ENCODE peak calls at places on chromosomes 5 and 9, in ten cellular contexts. Q is PC-9, C is neuronal stem cell, N is IMR-90, Z is GM23248, Y is hepatocyte, B is H9, F is HepG2, M is MM.1S, E is PC-3. O is an unnamed sample.

GRCh38 chr5:92907914-92908606 is 673.0 kb downstream of the NR2F1-AS1 start:
- DNase-seq in Q (no peak), C (no peak), N (peak), Z (peak), Y (no peak), B (no peak), F (peak), M (peak), E (no peak), O (no peak)

GRCh38 chr5:180600554-180601041 is 9.3 kb upstream of the SCGB3A1 start:
- DNase-seq in Q (no peak), C (no peak), N (no peak), Z (no peak), Y (no peak), B (peak), F (no peak), M (no peak), E (no peak), O (peak)

GRCh38 chr9:116450378-116451139 is 236.5 kb upstream of the TRIM32 start:
- DNase-seq in Q (peak), C (no peak), N (peak), Z (peak), Y (peak), B (no peak), F (no peak), M (no peak), E (peak), O (peak)

GRCh38 chr5:65034782-65035181 is 266.1 kb downstream of the CWC27 start:
- DNase-seq in Q (no peak), C (no peak), N (no peak), Z (no peak), Y (no peak), B (peak), F (no peak), M (no peak), E (no peak), O (no peak)

GRCh38 chr5:176391999-176392398 is 3.4 kb downstream of the HIGD2A start:
- DNase-seq in Q (no peak), C (no peak), N (no peak), Z (no peak), Y (no peak), B (no peak), F (no peak), M (no peak), E (no peak), O (no peak)

GRCh38 chr9:116153765-116154333 is at the start of gene PAPPA:
- DNase-seq in Q (no peak), C (no peak), N (no peak), Z (peak), Y (peak), B (peak), F (no peak), M (no peak), E (no peak), O (peak)

GRCh38 chr5:9799601-9800000 is 169.4 kb upstream of the TAS2R1 start:
- DNase-seq in Q (no peak), C (no peak), N (no peak), Z (no peak), Y (no peak), B (no peak), F (no peak), M (no peak), E (no peak), O (no peak)

GRCh38 chr9:127970401-127971313 is 10.1 kb downstream of the EEIG1 start:
- DNase-seq in Q (no peak), C (no peak), N (no peak), Z (no peak), Y (no peak), B (no peak), F (no peak), M (peak), E (peak), O (peak)

GRCh38 chr5:111668713-111669112 is 88.3 kb downstream of the NREP start:
- DNase-seq in Q (no peak), C (no peak), N (peak), Z (peak), Y (no peak), B (no peak), F (no peak), M (no peak), E (peak), O (peak)

GRCh38 chr5:7245401-7245800 is 150.5 kb upstream of the ADCY2 start:
- DNase-seq in Q (no peak), C (no peak), N (no peak), Z (no peak), Y (no peak), B (no peak), F (no peak), M (no peak), E (no peak), O (no peak)

GRCh38 chr5:6586647-6587042 is 46.2 kb downstream of the NSUN2 start:
- DNase-seq in Q (no peak), C (no peak), N (no peak), Z (no peak), Y (no peak), B (no peak), F (no peak), M (no peak), E (no peak), O (peak)

GRCh38 chr9:113558632-113559502 is 95.3 kb downstream of the RGS3 start:
- DNase-seq in Q (no peak), C (no peak), N (peak), Z (peak), Y (peak), B (no peak), F (peak), M (no peak), E (no peak), O (peak)

GRCh38 chr9:106961623-106962022 is 98.7 kb downstream of the ZNF462 start:
- DNase-seq in Q (no peak), C (no peak), N (peak), Z (peak), Y (no peak), B (no peak), F (no peak), M (no peak), E (peak), O (no peak)

GRCh38 chr5:128356011-128356410 is 182.0 kb downstream of the FBN2 start:
- DNase-seq in Q (no peak), C (no peak), N (no peak), Z (no peak), Y (no peak), B (no peak), F (no peak), M (no peak), E (no peak), O (no peak)

GRCh38 chr5:179777909-179778308 is 15.9 kb upstream of the LTC4S start:
- DNase-seq in Q (no peak), C (no peak), N (no peak), Z (no peak), Y (no peak), B (no peak), F (no peak), M (no peak), E (no peak), O (peak)

GRCh38 chr5:68134669-68135313 is 80.8 kb upstream of the PIK3R1 start:
- DNase-seq in Q (no peak), C (no peak), N (no peak), Z (no peak), Y (no peak), B (no peak), F (no peak), M (no peak), E (no peak), O (no peak)

GRCh38 chr5:84115727-84116126 is 269.0 kb downstream of the EDIL3 start:
- DNase-seq in Q (no peak), C (no peak), N (peak), Z (no peak), Y (no peak), B (no peak), F (no peak), M (no peak), E (peak), O (no peak)

GRCh38 chr5:163913548-163913947 is 408.1 kb downstream of the MAT2B start:
- DNase-seq in Q (no peak), C (no peak), N (peak), Z (peak), Y (no peak), B (no peak), F (no peak), M (no peak), E (no peak), O (no peak)

GRCh38 chr9:7500521-7500920 is 299.1 kb downstream of the DMAC1 start:
- DNase-seq in Q (no peak), C (no peak), N (no peak), Z (peak), Y (no peak), B (no peak), F (no peak), M (no peak), E (no peak), O (no peak)

GRCh38 chr5:76153996-76154395 is 70.8 kb downstream of the SV2C start:
- DNase-seq in Q (no peak), C (no peak), N (no peak), Z (no peak), Y (no peak), B (no peak), F (no peak), M (no peak), E (no peak), O (no peak)

GRCh38 chr5:153629027-153629426 is 138.6 kb downstream of the GRIA1 start:
- DNase-seq in Q (peak), C (peak), N (peak), Z (peak), Y (peak), B (peak), F (no peak), M (peak), E (peak), O (peak)

GRCh38 chr9:38771593-38771992 is 51.7 kb upstream of the FAM240B start:
- DNase-seq in Q (no peak), C (no peak), N (no peak), Z (no peak), Y (no peak), B (no peak), F (no peak), M (no peak), E (no peak), O (no peak)
- H2AFZ ChIP-seq in Q (no peak), C (no peak), N (no peak), Z (no peak), Y (no peak), B (no peak), F (no peak), M (no peak), E (no peak), O (no peak)

GRCh38 chr9:129069128-129069824 is 11.6 kb upstream of the DOLPP1 start:
- DNase-seq in Q (no peak), C (no peak), N (no peak), Z (no peak), Y (peak), B (no peak), F (no peak), M (no peak), E (no peak), O (no peak)
- H2AFZ ChIP-seq in Q (no peak), C (no peak), N (no peak), Z (no peak), Y (no peak), B (no peak), F (no peak), M (no peak), E (no peak), O (no peak)

GRCh38 chr9:32378496-32378895 is 5.9 kb upstream of the ACO1 start:
- DNase-seq in Q (peak), C (peak), N (peak), Z (peak), Y (peak), B (peak), F (peak), M (peak), E (peak), O (peak)
- H2AFZ ChIP-seq in Q (no peak), C (peak), N (no peak), Z (peak), Y (peak), B (no peak), F (no peak), M (peak), E (peak), O (peak)

DNA sequence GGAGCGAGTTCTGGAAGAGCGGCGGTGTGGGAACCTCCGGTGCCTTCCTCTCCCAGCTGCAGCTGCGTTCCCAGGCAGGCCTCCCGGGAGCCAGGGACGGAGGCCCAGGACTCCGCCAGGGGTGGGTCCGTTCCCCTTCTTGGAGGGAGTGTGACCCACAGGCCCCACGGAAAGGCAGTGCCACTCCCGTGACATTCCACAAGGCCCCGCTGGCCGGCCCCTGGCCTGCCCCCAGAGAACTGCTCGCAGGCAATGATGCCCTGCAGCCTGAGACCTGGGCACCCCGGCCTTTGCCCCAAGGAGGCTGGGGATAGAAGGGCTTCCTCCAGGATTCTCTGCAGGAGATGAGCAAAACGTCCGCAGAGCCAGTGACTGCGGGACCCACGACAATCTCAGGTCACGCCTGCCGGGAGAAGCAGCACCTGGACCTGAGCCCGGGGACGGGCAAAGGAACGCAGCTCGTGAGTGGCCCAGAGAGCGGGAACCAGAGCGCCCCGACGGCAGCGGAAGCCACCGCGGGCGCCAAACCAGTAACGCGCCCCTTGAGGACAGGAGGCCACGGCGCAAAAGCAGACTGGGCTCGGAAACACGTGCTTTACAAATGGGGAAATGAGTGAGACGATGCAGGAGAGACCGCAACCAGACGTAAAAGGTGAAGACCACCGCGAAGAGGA is 9.3 kb downstream of the OBP2B start:
- DNase-seq in Q (no peak), C (no peak), N (no peak), Z (no peak), Y (no peak), B (peak), F (no peak), M (no peak), E (no peak), O (peak)
- H2AFZ ChIP-seq in Q (no peak), C (no peak), N (peak), Z (no peak), Y (no peak), B (no peak), F (no peak), M (no peak), E (no peak), O (peak)

GRCh38 chr5:173886157-173886556 is 2.0 kb upstream of the CPEB4 start:
- DNase-seq in Q (no peak), C (no peak), N (no peak), Z (no peak), Y (no peak), B (no peak), F (no peak), M (no peak), E (no peak), O (no peak)
- H2AFZ ChIP-seq in Q (no peak), C (peak), N (no peak), Z (no peak), Y (peak), B (no peak), F (no peak), M (no peak), E (no peak), O (no peak)

DNA sequence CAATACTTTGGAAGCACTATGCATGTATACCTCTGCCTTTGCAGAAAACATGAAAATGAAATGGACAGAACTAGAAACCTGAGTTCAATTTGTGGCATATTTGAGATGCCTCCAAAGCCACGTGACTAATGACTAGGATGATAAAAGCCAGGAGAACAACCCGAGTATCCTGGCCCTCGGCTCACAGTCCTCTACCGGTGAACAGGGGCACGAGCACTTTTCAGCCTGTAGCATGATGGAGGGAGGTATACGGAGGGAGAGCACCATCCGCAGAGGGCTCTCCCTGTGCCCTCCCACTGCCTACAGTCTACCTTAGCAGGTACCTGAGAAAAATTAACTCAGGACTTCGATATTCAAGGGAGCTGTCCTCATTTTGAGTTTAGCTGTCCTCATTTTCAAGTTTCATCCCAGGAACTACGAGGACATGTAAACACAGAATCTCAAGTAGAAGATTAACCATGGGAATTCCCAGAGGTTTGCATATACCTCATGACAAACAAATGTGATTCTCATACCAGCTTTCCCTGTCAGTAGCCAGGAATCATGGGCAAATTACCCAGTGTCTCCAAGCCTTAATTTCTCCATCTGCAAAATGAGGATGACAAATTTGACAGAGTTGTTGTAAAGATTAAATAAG is 249.3 kb downstream of the DNAH5 start:
- DNase-seq in Q (no peak), C (no peak), N (peak), Z (peak), Y (peak), B (no peak), F (no peak), M (no peak), E (no peak), O (no peak)
- H2AFZ ChIP-seq in Q (no peak), C (no peak), N (no peak), Z (no peak), Y (peak), B (no peak), F (no peak), M (no peak), E (no peak), O (no peak)

GRCh38 chr5:16179511-16179935 is at the start of gene MARCHF11:
- DNase-seq in Q (no peak), C (peak), N (no peak), Z (peak), Y (peak), B (peak), F (no peak), M (no peak), E (no peak), O (no peak)
- H2AFZ ChIP-seq in Q (no peak), C (peak), N (no peak), Z (no peak), Y (no peak), B (no peak), F (no peak), M (no peak), E (no peak), O (no peak)

GRCh38 chr5:148730272-148730954 is 76.1 kb upstream of the HTR4 start:
- DNase-seq in Q (no peak), C (no peak), N (peak), Z (peak), Y (no peak), B (no peak), F (no peak), M (no peak), E (peak), O (no peak)
- H2AFZ ChIP-seq in Q (no peak), C (no peak), N (no peak), Z (no peak), Y (no peak), B (no peak), F (no peak), M (peak), E (peak), O (no peak)

GRCh38 chr5:171521679-171522078 is 102.2 kb downstream of the FGF18 start:
- DNase-seq in Q (peak), C (no peak), N (no peak), Z (no peak), Y (no peak), B (no peak), F (no peak), M (no peak), E (peak), O (no peak)

GRCh38 chr5:171520300-171521170 is 101.1 kb downstream of the FGF18 start:
- DNase-seq in Q (peak), C (peak), N (peak), Z (peak), Y (peak), B (peak), F (no peak), M (no peak), E (peak), O (peak)

GRCh38 chr5:171523781-171524180 is 104.3 kb downstream of the FGF18 start:
- DNase-seq in Q (no peak), C (no peak), N (no peak), Z (no peak), Y (no peak), B (no peak), F (no peak), M (no peak), E (no peak), O (no peak)

GRCh38 chr5:171518916-171519315 is 99.5 kb downstream of the FGF18 start:
- DNase-seq in Q (no peak), C (no peak), N (no peak), Z (no peak), Y (no peak), B (no peak), F (no peak), M (no peak), E (no peak), O (no peak)

DNA sequence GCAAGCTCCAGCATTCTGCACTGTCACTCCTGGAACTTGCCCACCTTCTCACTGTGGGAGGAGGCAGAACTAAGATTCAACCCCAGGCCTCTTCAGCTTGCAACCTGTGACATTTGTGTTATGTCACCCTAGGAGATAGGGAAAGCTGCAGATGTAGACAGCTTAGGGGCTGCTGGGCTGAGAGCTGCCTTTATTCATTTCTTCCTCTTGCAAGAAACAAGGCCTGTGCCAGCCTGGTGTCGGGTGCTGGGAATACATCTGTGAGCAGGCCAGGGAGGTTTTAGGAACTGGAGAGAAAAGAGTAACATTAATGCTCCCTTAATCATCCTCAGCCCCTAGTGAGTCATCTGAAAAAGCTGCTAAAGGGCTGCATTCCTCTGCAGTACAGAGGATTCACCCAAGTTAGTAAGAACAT is 101.8 kb downstream of the FGF18 start:
- DNase-seq in Q (peak), C (no peak), N (peak), Z (peak), Y (peak), B (peak), F (no peak), M (no peak), E (peak), O (peak)
- H2AFZ ChIP-seq in Q (no peak), C (peak), N (peak), Z (peak), Y (no peak), B (no peak), F (no peak), M (no peak), E (peak), O (peak)

DNA sequence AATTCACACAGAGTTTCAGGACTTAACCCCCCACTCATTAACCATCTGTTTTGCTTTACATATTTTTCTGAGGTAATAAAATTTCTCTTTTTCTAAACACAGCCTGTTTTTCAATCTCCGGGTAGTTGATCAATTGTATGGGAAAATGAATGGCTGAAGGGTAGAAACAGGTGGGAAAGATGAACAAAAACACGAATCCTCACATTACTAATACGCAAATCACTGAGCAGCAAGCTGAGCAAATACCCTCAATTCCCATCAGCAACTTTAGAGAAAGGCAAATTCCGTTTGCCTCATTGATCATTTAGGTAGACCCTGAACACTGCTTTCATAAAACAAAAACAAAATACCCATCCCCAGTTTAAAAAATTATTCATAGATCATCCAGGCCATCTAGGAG is 1.9 kb upstream of the CD274 start:
- DNase-seq in Q (no peak), C (no peak), N (no peak), Z (no peak), Y (no peak), B (no peak), F (no peak), M (no peak), E (no peak), O (no peak)
- H2AFZ ChIP-seq in Q (no peak), C (no peak), N (no peak), Z (no peak), Y (no peak), B (no peak), F (no peak), M (no peak), E (no peak), O (no peak)